ENCODE peak calls at places on chromosomes 16 and 17, in seven cellular contexts. Z, H, L, Y, W, K and A are unnamed samples.

GRCh38 chr16:1026057-1026783 is 44.6 kb downstream of the SOX8 start:
- DNase-seq in Z (no peak), H (no peak), L (no peak), Y (no peak), W (peak), K (no peak), A (peak)

GRCh38 chr17:41885733-41886132 is 20.5 kb upstream of the KLHL11 start:
- DNase-seq in Z (no peak), H (no peak), L (no peak), Y (no peak), W (peak), K (no peak), A (peak)

GRCh38 chr16:5633845-5634440 is 536.3 kb upstream of the EEF2KMT start:
- DNase-seq in Z (peak), H (no peak), L (no peak), Y (no peak), W (peak), K (no peak), A (peak)

GRCh38 chr17:56699186-56699895 is 105.8 kb downstream of the NOG start:
- DNase-seq in Z (peak), H (peak), L (no peak), Y (no peak), W (peak), K (no peak), A (peak)

GRCh38 chr17:65243838-65244237 is 106.7 kb downstream of the RGS9 start:
- DNase-seq in Z (peak), H (peak), L (no peak), Y (no peak), W (no peak), K (no peak), A (peak)

GRCh38 chr17:39045948-39046679 is 78.9 kb upstream of the FBXO47 start:
- DNase-seq in Z (no peak), H (no peak), L (no peak), Y (no peak), W (no peak), K (no peak), A (peak)

GRCh38 chr16:87143661-87144121 is 173.5 kb downstream of the C16orf95 start:
- DNase-seq in Z (no peak), H (no peak), L (no peak), Y (no peak), W (no peak), K (no peak), A (no peak)

GRCh38 chr16:71423016-71423415 is 18.8 kb downstream of the TLE7 start:
- DNase-seq in Z (no peak), H (no peak), L (no peak), Y (no peak), W (no peak), K (no peak), A (no peak)

GRCh38 chr16:78390070-78390469 is 290.6 kb downstream of the WWOX start:
- DNase-seq in Z (no peak), H (no peak), L (no peak), Y (no peak), W (no peak), K (no peak), A (no peak)

GRCh38 chr16:85777583-85778310 is 21.6 kb downstream of the EMC8 start:
- DNase-seq in Z (no peak), H (peak), L (no peak), Y (no peak), W (no peak), K (no peak), A (no peak)

GRCh38 chr16:5065368-5065767 is 388 bp downstream of the C16orf89 start:
- DNase-seq in Z (no peak), H (no peak), L (no peak), Y (no peak), W (no peak), K (no peak), A (no peak)

GRCh38 chr16:88560722-88561484 is 9.3 kb upstream of the ZC3H18 start:
- DNase-seq in Z (no peak), H (peak), L (no peak), Y (no peak), W (no peak), K (no peak), A (peak)